ENCODE peak calls at places on chromosomes 5 and 9, in nine cellular contexts. N is stomach, J is GM12892, C is upper lobe of left lung, V is esophagus muscularis mucosa, I is K562, P is HepG2, S is suprapubic skin, O is transverse colon. G is an unnamed sample.

GRCh38 chr5:143106175-143106574 is 297.3 kb downstream of the NR3C1 start:
- DNase-seq in N (peak), J (no peak), C (peak), V (no peak), I (no peak), P (peak), S (no peak), O (no peak), G (no peak)

GRCh38 chr9:129480227-129480626 is 140.7 kb downstream of the C9orf50 start:
- DNase-seq in N (no peak), J (no peak), C (no peak), V (no peak), I (peak), P (no peak), S (no peak), O (no peak), G (no peak)

GRCh38 chr5:54229041-54229780 is 81.2 kb downstream of the ARL15 start:
- DNase-seq in N (peak), J (peak), C (peak), V (no peak), I (peak), P (peak), S (peak), O (peak), G (peak)

GRCh38 chr9:87039809-87040392 is 92.6 kb upstream of the GAS1 start:
- DNase-seq in N (no peak), J (no peak), C (no peak), V (no peak), I (no peak), P (no peak), S (no peak), O (no peak), G (no peak)

GRCh38 chr5:157821822-157822622 is 36.9 kb downstream of the CLINT1 start:
- DNase-seq in N (no peak), J (no peak), C (no peak), V (no peak), I (no peak), P (peak), S (no peak), O (no peak), G (no peak)

GRCh38 chr9:35939851-35940250 is 18.1 kb downstream of the OR2S2 start:
- DNase-seq in N (no peak), J (no peak), C (no peak), V (no peak), I (no peak), P (no peak), S (no peak), O (no peak), G (no peak)

GRCh38 chr5:155844541-155844940 is 482.4 kb upstream of the SGCD start:
- DNase-seq in N (no peak), J (no peak), C (no peak), V (no peak), I (no peak), P (no peak), S (no peak), O (no peak), G (no peak)

GRCh38 chr5:16812911-16813310 is 123.2 kb downstream of the MYO10 start:
- DNase-seq in N (peak), J (no peak), C (no peak), V (no peak), I (no peak), P (peak), S (no peak), O (peak), G (no peak)

GRCh38 chr9:93676310-93677054 is 100.1 kb downstream of the PHF2 start:
- DNase-seq in N (peak), J (peak), C (peak), V (no peak), I (no peak), P (no peak), S (peak), O (peak), G (no peak)

GRCh38 chr9:131951905-131952304 is 127.8 kb downstream of the MED27 start:
- DNase-seq in N (no peak), J (no peak), C (no peak), V (no peak), I (no peak), P (no peak), S (no peak), O (no peak), G (no peak)

GRCh38 chr9:95143591-95144561 is 173.6 kb downstream of the FANCC start:
- DNase-seq in N (peak), J (no peak), C (peak), V (peak), I (no peak), P (peak), S (peak), O (peak), G (no peak)

GRCh38 chr9:96217358-96217755 is 84.6 kb downstream of the HSD17B3 start:
- DNase-seq in N (no peak), J (no peak), C (no peak), V (no peak), I (no peak), P (no peak), S (no peak), O (peak), G (no peak)

GRCh38 chr5:131109540-131110255 is 55.4 kb downstream of the HINT1 start:
- DNase-seq in N (no peak), J (no peak), C (no peak), V (no peak), I (peak), P (peak), S (no peak), O (no peak), G (peak)

GRCh38 chr9:20788526-20789421 is 104.7 kb downstream of the FOCAD start:
- DNase-seq in N (no peak), J (no peak), C (no peak), V (no peak), I (no peak), P (no peak), S (no peak), O (no peak), G (no peak)

DNA sequence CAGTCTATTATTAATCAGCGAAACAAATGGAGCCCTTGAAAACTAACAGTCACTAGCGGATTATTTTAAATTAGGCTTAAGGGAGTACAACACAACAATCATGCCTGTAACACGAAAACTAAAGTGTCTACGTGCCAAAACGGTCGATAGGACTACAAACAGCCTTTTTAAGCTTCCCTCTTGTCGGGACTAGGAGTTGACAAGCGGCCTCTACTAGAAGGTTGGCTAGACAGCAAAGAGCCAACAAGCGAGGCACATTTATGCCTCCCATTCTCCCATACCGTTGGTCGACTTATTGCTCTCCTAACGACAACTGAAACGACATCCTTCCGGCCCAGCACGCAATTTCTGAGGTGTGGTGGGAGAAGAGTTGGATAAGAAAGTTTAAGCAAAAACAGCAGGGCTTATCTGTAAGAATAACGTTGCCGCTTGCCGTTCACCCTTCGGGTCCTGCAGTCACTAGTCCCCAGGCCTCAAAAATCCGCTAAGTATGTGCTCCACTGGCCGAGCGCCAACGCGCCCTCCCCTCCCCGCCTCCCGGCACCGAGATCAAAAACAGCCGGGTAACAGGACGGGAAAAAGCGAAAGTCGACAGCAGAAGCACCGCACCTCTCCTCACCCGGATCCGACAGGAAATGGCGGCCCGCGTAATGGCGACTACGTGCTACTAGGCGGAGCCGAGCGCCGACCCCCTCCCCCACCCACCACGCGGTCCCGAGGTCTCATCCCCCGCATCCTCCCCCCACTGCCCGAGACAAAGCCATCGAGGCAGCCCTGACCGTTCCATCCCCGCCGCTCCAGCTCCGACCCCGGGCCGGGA is 813 bp downstream of the HNRNPK start:
- DNase-seq in N (peak), J (peak), C (peak), V (peak), I (peak), P (peak), S (peak), O (peak), G (peak)
- TF ChIP-seq POLR2A in N (no peak), J (no peak), C (no peak), V (no peak), I (no peak), P (peak), S (no peak), O (no peak), G (peak)

GRCh38 chr5:34563269-34563668 is 92.9 kb upstream of the RAI14 start:
- DNase-seq in N (no peak), J (no peak), C (no peak), V (no peak), I (no peak), P (no peak), S (no peak), O (no peak), G (no peak)
- TF ChIP-seq POLR2AphosphoS5 in N (no peak), J (no peak), C (no peak), V (no peak), I (no peak), P (no peak), S (no peak), O (no peak), G (no peak)

GRCh38 chr5:61964199-61964598 is 341.8 kb upstream of the KIF2A start:
- DNase-seq in N (no peak), J (no peak), C (no peak), V (no peak), I (no peak), P (no peak), S (no peak), O (no peak), G (no peak)

GRCh38 chr5:61965074-61965473 is 340.9 kb upstream of the KIF2A start:
- DNase-seq in N (no peak), J (no peak), C (no peak), V (no peak), I (no peak), P (no peak), S (no peak), O (no peak), G (no peak)

GRCh38 chr5:61966558-61966957 is 339.4 kb upstream of the KIF2A start:
- DNase-seq in N (no peak), J (no peak), C (no peak), V (peak), I (no peak), P (no peak), S (no peak), O (no peak), G (no peak)

GRCh38 chr5:61966991-61967390 is 339.0 kb upstream of the KIF2A start:
- DNase-seq in N (no peak), J (no peak), C (no peak), V (no peak), I (no peak), P (no peak), S (no peak), O (no peak), G (no peak)

GRCh38 chr5:61965495-61965894 is 340.5 kb upstream of the KIF2A start:
- DNase-seq in N (no peak), J (no peak), C (no peak), V (no peak), I (no peak), P (no peak), S (no peak), O (no peak), G (no peak)
- TF ChIP-seq POLR2A in N (no peak), J (no peak), C (no peak), V (no peak), I (no peak), P (no peak), S (no peak), O (no peak), G (no peak)

GRCh38 chr9:110083866-110084265 is 124.1 kb downstream of the C9orf152 start:
- DNase-seq in N (no peak), J (no peak), C (no peak), V (no peak), I (no peak), P (no peak), S (no peak), O (no peak), G (no peak)
- TF ChIP-seq POLR2AphosphoS5 in N (no peak), J (no peak), C (no peak), V (no peak), I (no peak), P (no peak), S (no peak), O (no peak), G (no peak)

GRCh38 chr9:122912964-122913673 is at the start of gene ZBTB6:
- DNase-seq in N (peak), J (peak), C (peak), V (peak), I (peak), P (peak), S (peak), O (peak), G (peak)
- TF ChIP-seq POLR2A in N (no peak), J (peak), C (no peak), V (no peak), I (peak), P (peak), S (no peak), O (peak), G (peak)